ENCODE peak calls at places on chromosomes 2 and 18, in four cellular contexts. C is sigmoid colon, F is heart left ventricle, N is AG09319. J is an unnamed sample.

GRCh38 chr2:10901565-10901964 is 10.2 kb upstream of the KCNF1 start:
- DNase-seq in C (no peak), F (no peak), N (no peak), J (no peak)

GRCh38 chr2:20430461-20431302 is 16.2 kb upstream of the RHOB start:
- DNase-seq in N (no peak), C (peak), F (no peak), J (no peak)

GRCh38 chr2:41709702-41710599 is 337.9 kb upstream of the PKDCC start:
- DNase-seq in N (no peak), F (no peak), C (no peak), J (no peak)

GRCh38 chr2:219461061-219461514 is 26.4 kb downstream of the SPEG start:
- DNase-seq in F (peak), C (peak), N (no peak), J (peak)

GRCh38 chr2:230904856-230905447 is 20.1 kb downstream of the GPR55 start:
- DNase-seq in N (no peak), C (peak), F (no peak), J (no peak)

GRCh38 chr2:111918383-111918806 is 20.0 kb downstream of the MERTK start:
- DNase-seq in C (no peak), N (peak), F (no peak), J (no peak)

GRCh38 chr2:240503848-240504247 is 53.9 kb downstream of the ANKMY1 start:
- DNase-seq in C (no peak), N (no peak), F (peak), J (no peak)

GRCh38 chr2:171706152-171706803 is 19.0 kb downstream of the DYNC1I2 start:
- DNase-seq in F (no peak), C (no peak), N (no peak), J (no peak)

GRCh38 chr2:223100061-223100511 is 48.1 kb downstream of the KCNE4 start:
- DNase-seq in N (no peak), C (peak), F (peak), J (peak)

GRCh38 chr2:160477032-160477431 is 16.6 kb downstream of the RBMS1 start:
- DNase-seq in C (no peak), F (no peak), N (no peak), J (no peak)

GRCh38 chr2:199310654-199311275 is 147.0 kb downstream of the SATB2 start:
- DNase-seq in C (no peak), N (no peak), F (no peak), J (no peak)

GRCh38 chr18:3725100-3725499 is 275.1 kb downstream of the TGIF1 start:
- DNase-seq in N (no peak), C (no peak), F (no peak), J (no peak)

GRCh38 chr2:138548796-138549195 is 47.2 kb downstream of the SPOPL start:
- DNase-seq in C (no peak), F (no peak), N (no peak), J (no peak)

GRCh38 chr2:116724550-116724949 is 1089.9 kb upstream of the DDX18 start:
- DNase-seq in N (no peak), F (no peak), C (no peak), J (no peak)

GRCh38 chr18:70044626-70045025 is 97.0 kb upstream of the CD226 start:
- DNase-seq in F (no peak), N (peak), C (no peak), J (no peak)

GRCh38 chr2:236167297-236168109 is 683 bp downstream of the GBX2 start:
- DNase-seq in N (no peak), C (no peak), F (no peak), J (no peak)

GRCh38 chr2:233360771-233361176 is 6.5 kb downstream of the DGKD start:
- DNase-seq in C (no peak), N (no peak), F (no peak), J (no peak)

GRCh38 chr18:74204543-74205152 is 56.3 kb downstream of the TIMM21 start:
- DNase-seq in N (no peak), C (no peak), F (no peak), J (no peak)

J was measured in thyroid gland.